ENCODE peak calls at places on chromosomes 4 and X, in four cellular contexts. One of them, this sample, is unnamed.

GRCh38 chr4:77776182-77777134 is 42.7 kb downstream of the CNOT6L start:
- DNase-seq in psoas muscle: no peak
- DNase-seq in foreskin fibroblast: no peak
- DNase-seq in dorsolateral prefrontal cortex: no peak
- DNase-seq in this sample: no peak

GRCh38 chr4:79757580-79757979 is 315.4 kb downstream of the ANTXR2 start:
- DNase-seq in dorsolateral prefrontal cortex: no peak
- DNase-seq in foreskin fibroblast: no peak
- DNase-seq in psoas muscle: no peak
- DNase-seq in this sample: no peak

GRCh38 chr4:157674699-157675098 is 454.2 kb downstream of the GRIA2 start:
- DNase-seq in foreskin fibroblast: no peak
- DNase-seq in psoas muscle: no peak
- DNase-seq in dorsolateral prefrontal cortex: peak; percentile 41
- DNase-seq in this sample: no peak

GRCh38 chr4:176964116-176964691 is 171.5 kb upstream of the VEGFC start:
- DNase-seq in psoas muscle: no peak
- DNase-seq in foreskin fibroblast: no peak
- DNase-seq in dorsolateral prefrontal cortex: no peak
- DNase-seq in this sample: peak; percentile 59

GRCh38 chrX:39162322-39162721 is 361.1 kb downstream of the MID1IP1 start:
- DNase-seq in dorsolateral prefrontal cortex: no peak
- DNase-seq in psoas muscle: peak; percentile 60
- DNase-seq in foreskin fibroblast: no peak
- DNase-seq in this sample: no peak

GRCh38 chr4:7759221-7759620 is 180.4 kb downstream of the AFAP1 start:
- DNase-seq in psoas muscle: no peak
- DNase-seq in foreskin fibroblast: no peak
- DNase-seq in dorsolateral prefrontal cortex: no peak
- DNase-seq in this sample: no peak

GRCh38 chrX:9942086-9942485 is 25.1 kb upstream of the CLDN34 start:
- DNase-seq in foreskin fibroblast: no peak
- DNase-seq in psoas muscle: no peak
- DNase-seq in dorsolateral prefrontal cortex: no peak
- DNase-seq in this sample: no peak

GRCh38 chrX:130048686-130049222 is 61.5 kb downstream of the ELF4 start:
- DNase-seq in dorsolateral prefrontal cortex: no peak
- DNase-seq in psoas muscle: no peak
- DNase-seq in foreskin fibroblast: no peak
- DNase-seq in this sample: no peak

GRCh38 chrX:134908235-134908834 is 82.5 kb upstream of the SMIM10 start:
- DNase-seq in foreskin fibroblast: peak; percentile 51
- DNase-seq in psoas muscle: no peak
- DNase-seq in dorsolateral prefrontal cortex: no peak
- DNase-seq in this sample: no peak

GRCh38 chr4:42906906-42907774 is 14.6 kb downstream of the GRXCR1 start:
- DNase-seq in psoas muscle: no peak
- DNase-seq in foreskin fibroblast: no peak
- DNase-seq in dorsolateral prefrontal cortex: no peak
- DNase-seq in this sample: peak; percentile 46

GRCh38 chrX:1807301-1807731 is 192.5 kb downstream of the ASMT start:
- DNase-seq in foreskin fibroblast: peak; percentile 16
- DNase-seq in dorsolateral prefrontal cortex: no peak
- DNase-seq in psoas muscle: no peak
- DNase-seq in this sample: no peak

GRCh38 chr4:24979554-24979953 is 51.2 kb downstream of the LGI2 start:
- DNase-seq in psoas muscle: peak; percentile 65
- DNase-seq in foreskin fibroblast: peak; percentile 34
- DNase-seq in dorsolateral prefrontal cortex: no peak
- DNase-seq in this sample: no peak

GRCh38 chr4:80206541-80207171 is 9.4 kb downstream of the PRDM8 start:
- DNase-seq in dorsolateral prefrontal cortex: no peak
- DNase-seq in foreskin fibroblast: no peak
- DNase-seq in psoas muscle: peak; percentile 79
- DNase-seq in this sample: no peak

GRCh38 chrX:24646745-24647182 is 383 bp downstream of the PCYT1B start:
- DNase-seq in foreskin fibroblast: no peak
- DNase-seq in dorsolateral prefrontal cortex: peak; percentile 37
- DNase-seq in psoas muscle: no peak
- DNase-seq in this sample: peak; percentile 39

GRCh38 chrX:107628662-107629532 is 587 bp downstream of the PRPS1 start:
- DNase-seq in psoas muscle: peak; percentile 60
- DNase-seq in dorsolateral prefrontal cortex: no peak
- DNase-seq in foreskin fibroblast: no peak
- DNase-seq in this sample: peak; percentile 47

GRCh38 chrX:153588782-153589446 is 10.0 kb downstream of the CCNQ start:
- DNase-seq in foreskin fibroblast: no peak
- DNase-seq in psoas muscle: peak; percentile 46
- DNase-seq in dorsolateral prefrontal cortex: no peak
- DNase-seq in this sample: no peak

GRCh38 chr4:8117278-8117682 is 41.3 kb downstream of the ABLIM2 start:
- DNase-seq in psoas muscle: peak; percentile 96
- DNase-seq in foreskin fibroblast: no peak
- DNase-seq in dorsolateral prefrontal cortex: no peak
- DNase-seq in this sample: peak; percentile 7

GRCh38 chrX:134622056-134622812 is 36.0 kb downstream of the PLAC1 start:
- DNase-seq in psoas muscle: no peak
- DNase-seq in dorsolateral prefrontal cortex: no peak
- DNase-seq in foreskin fibroblast: peak; percentile 65
- DNase-seq in this sample: peak; percentile 78

GRCh38 chr4:174120446-174121142 is 162.9 kb downstream of the FBXO8 start:
- DNase-seq in dorsolateral prefrontal cortex: peak; percentile 30
- DNase-seq in psoas muscle: peak; percentile 56
- DNase-seq in foreskin fibroblast: peak; percentile 76
- DNase-seq in this sample: peak; percentile 59

GRCh38 chr4:189840356-189840755 is 100.3 kb upstream of the FRG1 start:
- DNase-seq in foreskin fibroblast: no peak
- DNase-seq in dorsolateral prefrontal cortex: no peak
- DNase-seq in psoas muscle: no peak
- DNase-seq in this sample: no peak

DNA sequence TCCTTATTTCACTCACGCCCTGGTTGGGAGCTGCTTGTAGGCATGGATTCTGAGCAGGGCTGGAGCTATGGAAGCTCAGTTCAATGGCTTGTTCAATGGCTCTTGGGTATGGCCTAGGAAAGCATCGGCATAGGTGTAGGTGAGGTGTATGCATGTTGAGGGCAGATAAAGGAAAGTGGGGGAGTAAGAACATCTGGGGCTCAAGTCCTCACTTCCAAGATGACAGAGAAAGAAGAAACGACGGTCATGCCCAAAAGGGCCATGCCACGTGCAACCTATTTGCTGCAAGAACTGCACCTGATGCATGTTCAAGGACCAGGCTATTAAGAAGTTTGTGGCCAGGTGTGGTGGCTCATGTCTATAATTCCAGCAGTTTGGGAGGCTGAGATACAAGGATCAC is 23.4 kb downstream of the SCD5 start:
- DNase-seq in psoas muscle: no peak
- DNase-seq in dorsolateral prefrontal cortex: no peak
- DNase-seq in foreskin fibroblast: no peak
- DNase-seq in this sample: no peak
- H3K4me3 ChIP-seq in psoas muscle: no peak overlapping the region
- H3K4me3 ChIP-seq in dorsolateral prefrontal cortex: no peak overlapping the region
- H3K4me3 ChIP-seq in foreskin fibroblast: no peak overlapping the region
- H3K4me3 ChIP-seq in this sample: no peak overlapping the region

GRCh38 chr4:113294910-113295309 is 245.5 kb downstream of the ANK2 start:
- DNase-seq in foreskin fibroblast: no peak
- DNase-seq in dorsolateral prefrontal cortex: no peak
- DNase-seq in psoas muscle: no peak
- DNase-seq in this sample: no peak
- TF ChIP-seq CTCF in foreskin fibroblast: no peak
- TF ChIP-seq CTCF in dorsolateral prefrontal cortex: peak; percentile 21
- TF ChIP-seq CTCF in psoas muscle: no peak
- TF ChIP-seq CTCF in this sample: no peak

GRCh38 chr4:126916626-126917140 is 716.1 kb upstream of the INTU start:
- DNase-seq in dorsolateral prefrontal cortex: no peak
- DNase-seq in psoas muscle: no peak
- DNase-seq in foreskin fibroblast: peak; percentile 83
- DNase-seq in this sample: peak; percentile 26

DNA sequence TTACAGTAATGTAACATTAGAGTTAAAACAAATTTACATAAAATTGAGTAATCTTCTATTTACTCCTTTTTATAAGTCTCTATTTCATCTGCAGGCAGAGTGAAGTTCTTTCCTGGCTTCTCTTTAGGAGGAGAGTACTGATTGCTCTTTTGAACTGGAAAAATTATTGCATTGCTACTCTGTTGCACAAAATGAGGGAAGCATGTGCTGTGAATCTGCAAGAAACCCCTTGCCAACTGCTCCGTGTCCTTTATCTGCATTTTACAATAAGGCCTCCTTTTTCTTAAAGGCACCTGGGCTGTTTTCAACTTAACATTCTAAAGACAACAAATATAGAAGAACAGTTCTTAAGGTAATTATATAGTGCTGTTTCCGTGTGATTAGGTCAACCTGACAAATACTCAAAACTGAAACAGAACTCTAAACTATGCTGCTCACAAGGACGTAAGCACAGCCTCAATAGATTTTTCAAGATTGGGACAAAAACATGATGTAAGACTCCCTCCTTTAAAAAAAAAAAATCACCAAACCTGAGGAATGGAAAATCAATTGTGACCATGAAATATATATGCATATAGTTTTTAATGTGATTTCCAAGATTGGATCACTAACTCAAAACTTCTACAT is 716.6 kb upstream of the INTU start:
- DNase-seq in psoas muscle: no peak
- DNase-seq in dorsolateral prefrontal cortex: no peak
- DNase-seq in foreskin fibroblast: no peak
- DNase-seq in this sample: no peak
- H3K4me3 ChIP-seq in psoas muscle: no peak overlapping the region
- H3K4me3 ChIP-seq in dorsolateral prefrontal cortex: peak overlapping the region; percentile 8
- H3K4me3 ChIP-seq in foreskin fibroblast: peak overlapping the region; percentile 18
- H3K4me3 ChIP-seq in this sample: no peak overlapping the region

GRCh38 chr4:45453258-45453841 is 670.5 kb downstream of the GABRG1 start:
- DNase-seq in psoas muscle: no peak
- DNase-seq in dorsolateral prefrontal cortex: no peak
- DNase-seq in foreskin fibroblast: no peak
- DNase-seq in this sample: peak; percentile 42
- TF ChIP-seq CTCF in psoas muscle: no peak
- TF ChIP-seq CTCF in dorsolateral prefrontal cortex: peak; percentile 56
- TF ChIP-seq CTCF in foreskin fibroblast: no peak
- TF ChIP-seq CTCF in this sample: peak; percentile 51

DNA sequence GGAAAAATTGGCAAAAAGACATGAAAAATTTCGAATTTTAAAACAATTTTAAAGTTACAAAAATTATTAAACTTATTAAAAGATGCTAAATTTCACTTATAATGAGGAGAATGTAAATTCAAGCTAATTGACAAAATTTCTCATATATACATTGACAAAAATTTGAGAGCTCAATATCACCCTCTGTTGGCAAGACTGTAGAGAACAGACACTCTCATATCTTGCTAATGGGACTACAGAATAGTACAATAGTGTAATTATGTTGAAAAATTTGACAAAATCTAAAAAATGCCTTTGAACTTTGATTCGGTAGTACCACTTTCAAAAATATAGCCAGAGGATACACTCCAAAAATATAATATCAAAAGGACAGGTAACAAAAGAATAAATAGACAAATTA is 29.8 kb downstream of the DCAF8L2 start:
- DNase-seq in foreskin fibroblast: no peak
- DNase-seq in dorsolateral prefrontal cortex: no peak
- DNase-seq in psoas muscle: no peak
- DNase-seq in this sample: peak; percentile 34
- H3K4me3 ChIP-seq in foreskin fibroblast: no peak overlapping the region
- H3K4me3 ChIP-seq in dorsolateral prefrontal cortex: no peak overlapping the region
- H3K4me3 ChIP-seq in psoas muscle: no peak overlapping the region
- H3K4me3 ChIP-seq in this sample: no peak overlapping the region

This sample was measured in epithelial cell of esophagus.